ENCODE peak calls at places on chromosome 11, in ten cellular contexts. U is AG04450, Q is OCI-LY7, X is heart left ventricle, A is psoas muscle, F is cardiac muscle cell, B is coronary artery, S is neural progenitor cell, K is PC-9, O is IMR-90. G is an unnamed sample.

GRCh38 chr11:86374586-86374985 is at the start of gene CCDC81:
- DNase-seq in U (no peak), B (no peak), X (no peak), F (peak; percentile 69), Q (no peak), O (no peak), S (peak; percentile 80), A (no peak), K (no peak), G (no peak)

GRCh38 chr11:86904001-86904400 is 51.2 kb downstream of the FZD4 start:
- DNase-seq in X (no peak), Q (no peak), A (no peak), B (no peak), U (no peak), O (no peak), K (no peak), S (no peak), F (no peak), G (no peak)

GRCh38 chr11:110473666-110474065 is 43.9 kb downstream of the FDX1 start:
- DNase-seq in X (no peak), F (no peak), Q (no peak), A (no peak), O (peak; percentile 66), K (no peak), S (no peak), U (no peak), B (no peak), G (no peak)

GRCh38 chr11:124739479-124740276 is at the start of gene NRGN:
- DNase-seq in K (peak; percentile 76), Q (peak; percentile 94), U (peak; percentile 60), X (peak; percentile 92), F (peak; percentile 97), B (peak; percentile 94), O (peak; percentile 82), A (peak; percentile 93), S (peak; percentile 98), G (peak; percentile 86)

GRCh38 chr11:94740975-94741707 is 27.0 kb upstream of the AMOTL1 start:
- DNase-seq in Q (no peak), O (peak; percentile 69), A (peak; percentile 70), F (peak; percentile 30), X (peak; percentile 22), B (no peak), K (peak; percentile 79), S (peak; percentile 71), U (no peak), G (peak; percentile 53)

GRCh38 chr11:46389450-46390330 is 1.9 kb downstream of the CHRM4 start:
- DNase-seq in X (peak; percentile 74), Q (peak; percentile 64), A (peak; percentile 84), K (peak; percentile 50), O (peak; percentile 46), S (peak; percentile 93), U (no peak), F (peak; percentile 90), B (no peak), G (peak; percentile 70)

GRCh38 chr11:91947215-91947614 is 277.4 kb upstream of the FAT3 start:
- DNase-seq in K (peak; percentile 77), B (no peak), A (no peak), S (no peak), U (no peak), F (no peak), Q (no peak), X (peak; percentile 18), O (peak; percentile 2), G (no peak)

GRCh38 chr11:122720482-122720881 is 65.0 kb downstream of the UBASH3B start:
- DNase-seq in O (no peak), U (no peak), F (no peak), A (no peak), K (no peak), Q (peak; percentile 35), S (peak; percentile 30), B (no peak), X (no peak), G (no peak)

GRCh38 chr11:65852508-65853248 is 5.3 kb downstream of the CFL1 start:
- DNase-seq in Q (no peak), B (no peak), O (no peak), X (no peak), F (no peak), U (no peak), K (no peak), S (peak; percentile 1), A (no peak), G (no peak)

GRCh38 chr11:118109231-118109630 is 22.5 kb upstream of the SMIM35 start:
- DNase-seq in Q (no peak), U (no peak), B (no peak), O (peak; percentile 4), A (peak; percentile 65), F (no peak), K (no peak), S (no peak), X (no peak), G (no peak)

GRCh38 chr11:69620663-69621290 is 20.2 kb upstream of the CCND1 start:
- DNase-seq in K (no peak), B (no peak), F (no peak), A (no peak), O (no peak), S (no peak), U (no peak), Q (no peak), X (no peak), G (no peak)

GRCh38 chr11:3947084-3947483 is 91.6 kb downstream of the STIM1 start:
- DNase-seq in X (peak; percentile 60), U (no peak), O (peak; percentile 67), Q (peak; percentile 88), B (no peak), A (no peak), S (no peak), F (peak; percentile 80), K (no peak), G (peak; percentile 47)

GRCh38 chr11:659532-660085 is 22.5 kb downstream of the DRD4 start:
- DNase-seq in Q (no peak), O (no peak), X (no peak), B (no peak), S (no peak), K (no peak), A (no peak), F (no peak), U (no peak), G (no peak)

GRCh38 chr11:65853249-65853979 is 4.6 kb downstream of the CFL1 start:
- DNase-seq in K (no peak), B (no peak), X (no peak), O (no peak), F (no peak), U (no peak), Q (no peak), A (no peak), S (peak; percentile 28), G (no peak)

GRCh38 chr11:123628936-123629683 is 25.3 kb downstream of the SCN3B start:
- DNase-seq in U (peak; percentile 33), X (peak; percentile 79), S (no peak), F (no peak), K (no peak), O (peak; percentile 84), Q (no peak), B (no peak), A (peak; percentile 70), G (no peak)

DNA sequence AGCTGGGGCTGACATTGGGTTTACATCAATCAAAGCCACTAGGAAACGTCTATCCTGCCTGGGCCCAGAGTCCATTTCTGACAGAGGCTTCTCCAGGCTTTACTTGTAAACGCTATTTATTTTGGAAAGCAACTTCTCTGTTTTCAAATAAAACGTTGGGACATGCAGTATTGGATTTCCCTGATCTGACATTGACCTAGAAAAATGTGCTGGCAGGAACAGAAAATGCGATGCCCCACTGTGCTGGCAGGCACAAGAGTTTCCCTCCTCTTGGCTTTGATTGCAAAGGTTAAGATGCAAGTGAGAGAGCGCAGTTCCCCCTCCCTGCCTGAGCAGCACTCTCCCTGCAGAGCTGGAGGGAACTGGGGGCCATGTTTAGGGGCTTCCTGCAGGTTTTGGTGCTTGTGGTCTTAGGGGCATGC is 42.1 kb upstream of the DKK3 start:
- DNase-seq in K (no peak), U (no peak), Q (no peak), F (no peak), O (no peak), A (no peak), X (no peak), S (no peak), B (no peak), G (no peak)
- TF ChIP-seq CTCF in K (no peak), U (no peak), Q (no peak), F (no peak), O (no peak), A (no peak), X (no peak), S (no peak), B (no peak), G (no peak)

GRCh38 chr11:28701760-28702449 is 593.7 kb downstream of the METTL15 start:
- DNase-seq in F (no peak), O (no peak), S (no peak), K (peak; percentile 69), Q (no peak), A (no peak), U (no peak), X (no peak), B (no peak), G (peak; percentile 52)

GRCh38 chr11:28703371-28703770 is 595.2 kb downstream of the METTL15 start:
- DNase-seq in U (no peak), A (no peak), O (no peak), S (no peak), B (no peak), F (no peak), X (no peak), Q (no peak), K (no peak), G (no peak)

GRCh38 chr11:28702871-28703270 is 594.7 kb downstream of the METTL15 start:
- DNase-seq in U (no peak), F (no peak), K (no peak), A (no peak), Q (no peak), S (no peak), B (no peak), O (no peak), X (no peak), G (no peak)

GRCh38 chr11:28702450-28702790 is 594.2 kb downstream of the METTL15 start:
- DNase-seq in Q (no peak), X (no peak), F (no peak), K (no peak), O (no peak), U (no peak), S (no peak), B (no peak), A (no peak), G (no peak)

GRCh38 chr11:28704801-28705200 is 596.6 kb downstream of the METTL15 start:
- DNase-seq in O (no peak), F (no peak), K (no peak), U (no peak), S (no peak), Q (no peak), A (no peak), B (no peak), X (no peak), G (no peak)
- H3K27ac ChIP-seq in O (no peak overlapping the region), F (no peak overlapping the region), K (no peak overlapping the region), U (no peak overlapping the region), S (no peak overlapping the region), Q (no peak overlapping the region), A (no peak overlapping the region), B (no peak overlapping the region), X (no peak overlapping the region), G (no peak overlapping the region)

GRCh38 chr11:73653996-73654395 is 7.6 kb downstream of the PLEKHB1 start:
- DNase-seq in K (no peak), U (no peak), S (no peak), Q (no peak), X (no peak), O (no peak), F (no peak), B (no peak), A (no peak), G (no peak)
- H3K4me3 ChIP-seq in K (no peak overlapping the region), U (no peak overlapping the region), S (no peak overlapping the region), Q (no peak overlapping the region), X (no peak overlapping the region), O (no peak overlapping the region), F (no peak overlapping the region), B (no peak overlapping the region), A (no peak overlapping the region), G (no peak overlapping the region)

GRCh38 chr11:75259711-75260110 is 19.1 kb downstream of the TPBGL start:
- DNase-seq in U (no peak), O (no peak), K (no peak), B (no peak), X (no peak), S (no peak), Q (no peak), A (no peak), F (no peak), G (no peak)
- TF ChIP-seq CTCF in U (no peak), O (no peak), K (no peak), B (no peak), X (no peak), S (no peak), Q (no peak), A (no peak), F (no peak), G (no peak)